ENCODE peak calls at places on chromosomes 3 and 15, in four cellular contexts. One of them, this sample, is unnamed.

GRCh38 chr3:9649791-9650521 is 651 bp downstream of the MTMR14 start:
- DNase-seq in HepG2: no peak
- DNase-seq in A549: no peak
- DNase-seq in K562: peak; percentile 49
- DNase-seq in this sample: no peak

GRCh38 chr15:89472785-89473256 is 23.6 kb downstream of the RHCG start:
- DNase-seq in HepG2: peak; percentile 56
- DNase-seq in A549: peak; percentile 78
- DNase-seq in K562: peak; percentile 80
- DNase-seq in this sample: peak; percentile 95

GRCh38 chr3:188745031-188745430 is 426.7 kb upstream of the TPRG1 start:
- DNase-seq in HepG2: no peak
- DNase-seq in A549: no peak
- DNase-seq in K562: no peak
- DNase-seq in this sample: no peak

GRCh38 chr15:88049509-88049908 is 207.0 kb downstream of the NTRK3 start:
- DNase-seq in HepG2: no peak
- DNase-seq in A549: no peak
- DNase-seq in K562: no peak
- DNase-seq in this sample: no peak

GRCh38 chr15:84398763-84399701 is 163.5 kb downstream of the GOLGA6L4 start:
- DNase-seq in HepG2: no peak
- DNase-seq in A549: no peak
- DNase-seq in K562: peak; percentile 49
- DNase-seq in this sample: no peak

GRCh38 chr3:45665101-45665572 is 24.1 kb upstream of the SACM1L start:
- DNase-seq in HepG2: peak; percentile 71
- DNase-seq in A549: peak; percentile 76
- DNase-seq in K562: peak; percentile 78
- DNase-seq in this sample: peak; percentile 50

GRCh38 chr15:80587816-80588456 is 107.2 kb upstream of the ABHD17C start:
- DNase-seq in HepG2: no peak
- DNase-seq in A549: no peak
- DNase-seq in K562: no peak
- DNase-seq in this sample: no peak

GRCh38 chr15:58495836-58496501 is 64.2 kb downstream of the LIPC start:
- DNase-seq in HepG2: no peak
- DNase-seq in A549: no peak
- DNase-seq in K562: no peak
- DNase-seq in this sample: no peak

GRCh38 chr3:152243301-152243711 is 25.4 kb upstream of the MBNL1 start:
- DNase-seq in HepG2: peak; percentile 10
- DNase-seq in A549: no peak
- DNase-seq in K562: peak; percentile 48
- DNase-seq in this sample: no peak

GRCh38 chr3:184459355-184459754 is 79.5 kb downstream of the CHRD start:
- DNase-seq in HepG2: no peak
- DNase-seq in A549: no peak
- DNase-seq in K562: no peak
- DNase-seq in this sample: no peak

GRCh38 chr15:59933607-59934006 is 70.5 kb upstream of the FOXB1 start:
- DNase-seq in HepG2: no peak
- DNase-seq in A549: no peak
- DNase-seq in K562: no peak
- DNase-seq in this sample: no peak

GRCh38 chr3:76097588-76097975 is 312.2 kb upstream of the ZNF717 start:
- DNase-seq in HepG2: no peak
- DNase-seq in A549: no peak
- DNase-seq in K562: no peak
- DNase-seq in this sample: no peak

GRCh38 chr3:36443042-36443686 is 62.9 kb downstream of the STAC start:
- DNase-seq in HepG2: no peak
- DNase-seq in A549: no peak
- DNase-seq in K562: no peak
- DNase-seq in this sample: no peak

GRCh38 chr15:78739996-78740903 is 71.0 kb downstream of the ADAMTS7 start:
- DNase-seq in HepG2: peak; percentile 57
- DNase-seq in A549: peak; percentile 88
- DNase-seq in K562: peak; percentile 45
- DNase-seq in this sample: peak; percentile 95

GRCh38 chr15:40680151-40680550 is 14.8 kb upstream of the RAD51 start:
- DNase-seq in HepG2: peak; percentile 57
- DNase-seq in A549: no peak
- DNase-seq in K562: no peak
- DNase-seq in this sample: no peak

GRCh38 chr3:47409688-47410416 is 29.0 kb downstream of the PTPN23 start:
- DNase-seq in HepG2: no peak
- DNase-seq in A549: no peak
- DNase-seq in K562: no peak
- DNase-seq in this sample: no peak

GRCh38 chr3:64031540-64032533 is 8.5 kb upstream of the PSMD6 start:
- DNase-seq in HepG2: no peak
- DNase-seq in A549: no peak
- DNase-seq in K562: no peak
- DNase-seq in this sample: no peak

GRCh38 chr3:45187597-45188210 is 38.4 kb downstream of the TMEM158 start:
- DNase-seq in HepG2: no peak
- DNase-seq in A549: no peak
- DNase-seq in K562: no peak
- DNase-seq in this sample: no peak

GRCh38 chr3:14288833-14289451 is 110.3 kb downstream of the LSM3 start:
- DNase-seq in HepG2: no peak
- DNase-seq in A549: no peak
- DNase-seq in K562: no peak
- DNase-seq in this sample: no peak

GRCh38 chr3:152281032-152281713 is 12.4 kb downstream of the MBNL1 start:
- DNase-seq in HepG2: peak; percentile 54
- DNase-seq in A549: no peak
- DNase-seq in K562: no peak
- DNase-seq in this sample: no peak

GRCh38 chr3:50050361-50050760 is 38.4 kb upstream of the RBM5 start:
- DNase-seq in HepG2: peak; percentile 34
- DNase-seq in A549: no peak
- DNase-seq in K562: no peak
- DNase-seq in this sample: no peak

GRCh38 chr3:15271785-15272381 is 60.5 kb downstream of the SH3BP5 start:
- DNase-seq in HepG2: no peak
- DNase-seq in A549: no peak
- DNase-seq in K562: no peak
- DNase-seq in this sample: no peak

GRCh38 chr3:74531491-74531890 is 83.0 kb downstream of the CNTN3 start:
- DNase-seq in HepG2: no peak
- DNase-seq in A549: no peak
- DNase-seq in K562: no peak
- DNase-seq in this sample: no peak

GRCh38 chr3:58271901-58272501 is 34.0 kb upstream of the RPP14 start:
- DNase-seq in HepG2: no peak
- DNase-seq in A549: peak; percentile 42
- DNase-seq in K562: no peak
- DNase-seq in this sample: no peak

GRCh38 chr3:128498901-128499530 is 6.0 kb upstream of the GATA2 start:
- DNase-seq in HepG2: no peak
- DNase-seq in A549: no peak
- DNase-seq in K562: no peak
- DNase-seq in this sample: no peak

GRCh38 chr15:90151989-90152645 is 49.0 kb upstream of the SEMA4B start:
- DNase-seq in HepG2: no peak
- DNase-seq in A549: no peak
- DNase-seq in K562: no peak
- DNase-seq in this sample: peak; percentile 70

GRCh38 chr15:41858756-41859155 is 20.1 kb downstream of the PLA2G4B start:
- DNase-seq in HepG2: no peak
- DNase-seq in A549: no peak
- DNase-seq in K562: no peak
- DNase-seq in this sample: peak; percentile 37

GRCh38 chr15:99568548-99569352 is 3.0 kb downstream of the MEF2A start:
- DNase-seq in HepG2: no peak
- DNase-seq in A549: no peak
- DNase-seq in K562: no peak
- DNase-seq in this sample: no peak

GRCh38 chr3:47250309-47251060 is 32.1 kb downstream of the KIF9 start:
- DNase-seq in HepG2: peak; percentile 60
- DNase-seq in A549: peak; percentile 41
- DNase-seq in K562: peak; percentile 72
- DNase-seq in this sample: peak; percentile 44

GRCh38 chr15:74784854-74785715 is 3.2 kb downstream of the CSK start:
- DNase-seq in HepG2: no peak
- DNase-seq in A549: no peak
- DNase-seq in K562: no peak
- DNase-seq in this sample: no peak

DNA sequence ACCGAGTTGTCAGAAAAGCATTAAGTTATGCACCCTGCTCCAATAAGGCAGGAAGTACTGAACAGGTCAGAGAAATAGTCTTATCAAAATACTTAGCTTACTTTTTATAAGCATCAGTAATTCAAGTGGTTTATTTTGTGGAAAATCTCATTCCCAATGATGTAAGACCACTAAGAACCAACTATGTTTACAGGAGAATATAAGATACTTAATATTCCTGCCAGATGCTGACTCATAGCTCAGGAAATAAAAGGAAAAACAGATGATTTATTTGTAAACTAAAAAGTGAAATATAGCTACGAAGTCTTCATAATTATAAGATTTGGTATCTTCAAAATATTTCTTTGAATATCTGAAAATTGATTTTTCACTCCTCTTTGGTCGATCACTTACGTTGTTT is 295.9 kb downstream of the GBE1 start:
- DNase-seq in HepG2: no peak
- DNase-seq in A549: no peak
- DNase-seq in K562: no peak
- DNase-seq in this sample: no peak
- TF ChIP-seq HMGXB4 in HepG2: no peak
- TF ChIP-seq HMGXB4 in A549: no peak
- TF ChIP-seq HMGXB4 in K562: no peak
- TF ChIP-seq HMGXB4 in this sample: no peak

GRCh38 chr15:69119016-69119415 is 41.4 kb upstream of the GLCE start:
- DNase-seq in HepG2: no peak
- DNase-seq in A549: no peak
- DNase-seq in K562: no peak
- DNase-seq in this sample: no peak

GRCh38 chr15:69120732-69121131 is 39.7 kb upstream of the GLCE start:
- DNase-seq in HepG2: no peak
- DNase-seq in A549: no peak
- DNase-seq in K562: no peak
- DNase-seq in this sample: no peak

GRCh38 chr15:69121198-69121828 is 39.1 kb upstream of the GLCE start:
- DNase-seq in HepG2: no peak
- DNase-seq in A549: no peak
- DNase-seq in K562: no peak
- DNase-seq in this sample: no peak

GRCh38 chr15:69118089-69118488 is 42.3 kb upstream of the GLCE start:
- DNase-seq in HepG2: no peak
- DNase-seq in A549: no peak
- DNase-seq in K562: no peak
- DNase-seq in this sample: no peak

DNA sequence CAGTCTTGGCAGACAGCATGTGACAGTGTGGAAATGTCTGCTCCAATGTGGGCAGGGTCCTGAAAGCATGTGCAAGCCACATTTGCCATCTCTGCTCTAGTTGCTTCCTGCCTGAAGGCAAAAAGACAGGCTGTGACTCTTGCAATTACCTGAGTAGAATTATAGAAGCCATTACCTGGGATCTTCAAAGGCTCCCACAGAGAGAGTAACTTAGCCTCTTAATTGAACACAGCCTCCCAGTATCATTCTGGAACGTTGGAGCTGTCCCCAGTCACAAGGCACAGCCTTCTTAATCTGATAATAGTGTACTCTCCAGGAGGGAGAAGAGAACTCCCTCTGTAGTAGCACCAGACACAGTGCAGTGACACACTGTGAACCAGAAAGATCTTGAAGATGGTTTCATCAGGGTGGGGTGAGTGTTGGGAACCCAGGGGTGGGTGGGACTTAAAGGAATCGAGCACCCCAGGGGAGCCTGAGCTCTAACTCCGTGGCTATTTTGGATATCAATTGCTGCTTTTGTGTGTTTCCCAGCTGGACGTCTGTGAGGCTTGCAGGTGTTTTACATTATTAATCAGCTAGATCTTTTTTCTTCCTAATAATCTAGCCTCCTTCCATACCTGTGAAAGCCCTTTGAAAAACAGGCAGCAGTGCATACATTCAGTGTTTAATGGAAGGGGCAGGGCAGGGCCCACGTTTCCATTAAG is 40.6 kb upstream of the GLCE start:
- DNase-seq in HepG2: no peak
- DNase-seq in A549: no peak
- DNase-seq in K562: no peak
- DNase-seq in this sample: no peak
- TF ChIP-seq HMGXB4 in HepG2: no peak
- TF ChIP-seq HMGXB4 in A549: no peak
- TF ChIP-seq HMGXB4 in K562: no peak
- TF ChIP-seq HMGXB4 in this sample: no peak

GRCh38 chr15:68696532-68697363 is 118.0 kb downstream of the CORO2B start:
- DNase-seq in HepG2: no peak
- DNase-seq in A549: no peak
- DNase-seq in K562: no peak
- DNase-seq in this sample: no peak
- TF ChIP-seq HMGXB4 in HepG2: no peak
- TF ChIP-seq HMGXB4 in A549: no peak
- TF ChIP-seq HMGXB4 in K562: no peak
- TF ChIP-seq HMGXB4 in this sample: no peak

GRCh38 chr15:57135800-57136199 is 217.4 kb downstream of the TCF12 start:
- DNase-seq in HepG2: no peak
- DNase-seq in A549: no peak
- DNase-seq in K562: no peak
- DNase-seq in this sample: no peak

GRCh38 chr15:57134877-57135276 is 216.4 kb downstream of the TCF12 start:
- DNase-seq in HepG2: no peak
- DNase-seq in A549: no peak
- DNase-seq in K562: no peak
- DNase-seq in this sample: no peak

GRCh38 chr15:57133127-57133968 is 214.9 kb downstream of the TCF12 start:
- DNase-seq in HepG2: no peak
- DNase-seq in A549: no peak
- DNase-seq in K562: no peak
- DNase-seq in this sample: no peak

GRCh38 chr15:57143511-57144078 is 225.2 kb downstream of the TCF12 start:
- DNase-seq in HepG2: no peak
- DNase-seq in A549: no peak
- DNase-seq in K562: no peak
- DNase-seq in this sample: no peak

DNA sequence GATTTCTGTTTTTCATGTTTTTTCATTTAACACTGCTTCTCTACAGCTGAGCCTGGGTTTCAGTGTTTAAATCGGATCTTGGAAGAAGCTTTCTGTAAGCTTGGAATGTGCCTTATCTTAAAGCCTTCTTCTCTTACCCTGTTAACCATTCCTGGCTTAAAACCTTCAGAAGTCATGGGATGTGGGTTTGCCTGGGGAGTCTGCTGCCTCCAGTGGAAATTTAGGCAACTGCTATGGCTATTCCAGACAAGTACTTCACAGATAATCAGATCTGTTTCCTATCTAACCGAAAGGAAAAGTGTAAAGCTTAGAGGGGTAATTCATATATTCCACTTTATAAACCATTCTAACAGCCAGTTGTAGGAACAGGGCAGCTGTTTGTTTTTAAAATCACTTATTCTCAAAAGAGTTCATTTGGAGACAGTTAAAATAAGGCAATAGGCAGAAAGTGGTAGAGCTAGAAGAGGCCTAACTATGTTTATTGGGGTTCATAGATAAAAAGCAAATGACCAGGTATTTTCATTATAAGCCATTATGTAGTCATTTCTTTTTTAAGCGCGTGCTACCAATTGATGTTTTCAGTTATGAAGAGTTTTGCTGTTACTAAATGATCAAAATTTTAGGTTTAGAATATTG is 219.9 kb downstream of the TCF12 start:
- DNase-seq in HepG2: peak; percentile 34
- DNase-seq in A549: peak; percentile 79
- DNase-seq in K562: peak; percentile 44
- DNase-seq in this sample: peak; percentile 51
- TF ChIP-seq HMGXB4 in HepG2: no peak
- TF ChIP-seq HMGXB4 in A549: no peak
- TF ChIP-seq HMGXB4 in K562: no peak
- TF ChIP-seq HMGXB4 in this sample: no peak

This sample was measured in WTC11.